ENCODE peak calls at places on chromosomes 6 and 20, in nine cellular contexts. One of them, this sample, is unnamed.

GRCh38 chr6:131924881-131925474 is 26.2 kb downstream of the CCN2 start:
- DNase-seq in KG1: no peak
- DNase-seq in amniotic epithelial cell: peak
- DNase-seq in DMS153: peak
- DNase-seq in hypothalamus: no peak
- DNase-seq in CD4-positive, alpha-beta T cell: no peak
- DNase-seq in posterior cingulate gyrus: no peak
- DNase-seq in AG09319: no peak
- DNase-seq in skeletal muscle cell: no peak
- DNase-seq in this sample: peak

GRCh38 chr6:42338573-42339218 is 113.0 kb downstream of the TRERF1 start:
- DNase-seq in KG1: no peak
- DNase-seq in amniotic epithelial cell: peak
- DNase-seq in DMS153: no peak
- DNase-seq in hypothalamus: no peak
- DNase-seq in CD4-positive, alpha-beta T cell: no peak
- DNase-seq in posterior cingulate gyrus: no peak
- DNase-seq in AG09319: peak
- DNase-seq in skeletal muscle cell: peak
- DNase-seq in this sample: no peak

GRCh38 chr6:141667580-141668309 is 465.0 kb upstream of the GJE1 start:
- DNase-seq in KG1: no peak
- DNase-seq in amniotic epithelial cell: peak
- DNase-seq in DMS153: no peak
- DNase-seq in hypothalamus: no peak
- DNase-seq in CD4-positive, alpha-beta T cell: no peak
- DNase-seq in posterior cingulate gyrus: no peak
- DNase-seq in AG09319: no peak
- DNase-seq in skeletal muscle cell: peak
- DNase-seq in this sample: peak

GRCh38 chr6:161169690-161170089 is 104.2 kb downstream of the AGPAT4 start:
- DNase-seq in KG1: no peak
- DNase-seq in amniotic epithelial cell: peak
- DNase-seq in DMS153: peak
- DNase-seq in hypothalamus: no peak
- DNase-seq in CD4-positive, alpha-beta T cell: no peak
- DNase-seq in posterior cingulate gyrus: no peak
- DNase-seq in AG09319: peak
- DNase-seq in skeletal muscle cell: peak
- DNase-seq in this sample: no peak

GRCh38 chr6:124719951-124720350 is 242.3 kb upstream of the RNF217 start:
- DNase-seq in KG1: no peak
- DNase-seq in amniotic epithelial cell: no peak
- DNase-seq in DMS153: no peak
- DNase-seq in hypothalamus: no peak
- DNase-seq in CD4-positive, alpha-beta T cell: no peak
- DNase-seq in posterior cingulate gyrus: no peak
- DNase-seq in AG09319: no peak
- DNase-seq in skeletal muscle cell: no peak
- DNase-seq in this sample: no peak

GRCh38 chr6:44237021-44237812 is 9.7 kb upstream of the HSP90AB1 start:
- DNase-seq in KG1: no peak
- DNase-seq in amniotic epithelial cell: peak
- DNase-seq in DMS153: peak
- DNase-seq in hypothalamus: peak
- DNase-seq in CD4-positive, alpha-beta T cell: no peak
- DNase-seq in posterior cingulate gyrus: peak
- DNase-seq in AG09319: peak
- DNase-seq in skeletal muscle cell: peak
- DNase-seq in this sample: peak

GRCh38 chr6:76876922-76877553 is 586.3 kb downstream of the HTR1B start:
- DNase-seq in KG1: no peak
- DNase-seq in amniotic epithelial cell: peak
- DNase-seq in DMS153: peak
- DNase-seq in hypothalamus: no peak
- DNase-seq in CD4-positive, alpha-beta T cell: no peak
- DNase-seq in posterior cingulate gyrus: no peak
- DNase-seq in AG09319: no peak
- DNase-seq in skeletal muscle cell: no peak
- DNase-seq in this sample: peak

GRCh38 chr20:49888341-49889244 is 26.7 kb downstream of the SPATA2 start:
- DNase-seq in KG1: no peak
- DNase-seq in amniotic epithelial cell: peak
- DNase-seq in DMS153: no peak
- DNase-seq in hypothalamus: peak
- DNase-seq in CD4-positive, alpha-beta T cell: peak
- DNase-seq in posterior cingulate gyrus: peak
- DNase-seq in AG09319: no peak
- DNase-seq in skeletal muscle cell: no peak
- DNase-seq in this sample: peak

GRCh38 chr20:57860576-57860975 is 150.8 kb upstream of the PMEPA1 start:
- DNase-seq in KG1: no peak
- DNase-seq in amniotic epithelial cell: no peak
- DNase-seq in DMS153: no peak
- DNase-seq in hypothalamus: no peak
- DNase-seq in CD4-positive, alpha-beta T cell: no peak
- DNase-seq in posterior cingulate gyrus: no peak
- DNase-seq in AG09319: no peak
- DNase-seq in skeletal muscle cell: no peak
- DNase-seq in this sample: no peak

GRCh38 chr6:107511410-107512070 is 21.6 kb downstream of the SOBP start:
- DNase-seq in KG1: no peak
- DNase-seq in amniotic epithelial cell: no peak
- DNase-seq in DMS153: no peak
- DNase-seq in hypothalamus: no peak
- DNase-seq in CD4-positive, alpha-beta T cell: no peak
- DNase-seq in posterior cingulate gyrus: no peak
- DNase-seq in AG09319: no peak
- DNase-seq in skeletal muscle cell: no peak
- DNase-seq in this sample: no peak

GRCh38 chr6:132390451-132390850 is 10.8 kb downstream of the MOXD1 start:
- DNase-seq in KG1: no peak
- DNase-seq in amniotic epithelial cell: no peak
- DNase-seq in DMS153: no peak
- DNase-seq in hypothalamus: no peak
- DNase-seq in CD4-positive, alpha-beta T cell: no peak
- DNase-seq in posterior cingulate gyrus: no peak
- DNase-seq in AG09319: no peak
- DNase-seq in skeletal muscle cell: no peak
- DNase-seq in this sample: no peak

GRCh38 chr6:131382646-131383045 is 190.4 kb upstream of the ARG1 start:
- DNase-seq in KG1: no peak
- DNase-seq in amniotic epithelial cell: no peak
- DNase-seq in DMS153: no peak
- DNase-seq in hypothalamus: no peak
- DNase-seq in CD4-positive, alpha-beta T cell: no peak
- DNase-seq in posterior cingulate gyrus: no peak
- DNase-seq in AG09319: no peak
- DNase-seq in skeletal muscle cell: no peak
- DNase-seq in this sample: no peak

GRCh38 chr6:156846845-156847599 is 69.8 kb downstream of the ARID1B start:
- DNase-seq in KG1: no peak
- DNase-seq in amniotic epithelial cell: no peak
- DNase-seq in DMS153: no peak
- DNase-seq in hypothalamus: no peak
- DNase-seq in CD4-positive, alpha-beta T cell: no peak
- DNase-seq in posterior cingulate gyrus: no peak
- DNase-seq in AG09319: no peak
- DNase-seq in skeletal muscle cell: no peak
- DNase-seq in this sample: no peak

GRCh38 chr6:44725070-44725469 is 337.6 kb downstream of the CDC5L start:
- DNase-seq in KG1: no peak
- DNase-seq in amniotic epithelial cell: no peak
- DNase-seq in DMS153: no peak
- DNase-seq in hypothalamus: no peak
- DNase-seq in CD4-positive, alpha-beta T cell: no peak
- DNase-seq in posterior cingulate gyrus: no peak
- DNase-seq in AG09319: no peak
- DNase-seq in skeletal muscle cell: no peak
- DNase-seq in this sample: no peak

GRCh38 chr6:122696079-122696478 is 83.4 kb upstream of the FABP7 start:
- DNase-seq in KG1: no peak
- DNase-seq in amniotic epithelial cell: peak
- DNase-seq in DMS153: no peak
- DNase-seq in hypothalamus: no peak
- DNase-seq in CD4-positive, alpha-beta T cell: no peak
- DNase-seq in posterior cingulate gyrus: no peak
- DNase-seq in AG09319: no peak
- DNase-seq in skeletal muscle cell: peak
- DNase-seq in this sample: peak

GRCh38 chr6:43746613-43747101 is 23.4 kb upstream of the VEGFA start:
- DNase-seq in KG1: no peak
- DNase-seq in amniotic epithelial cell: no peak
- DNase-seq in DMS153: no peak
- DNase-seq in hypothalamus: no peak
- DNase-seq in CD4-positive, alpha-beta T cell: no peak
- DNase-seq in posterior cingulate gyrus: no peak
- DNase-seq in AG09319: no peak
- DNase-seq in skeletal muscle cell: peak
- DNase-seq in this sample: no peak

GRCh38 chr6:124800222-124800621 is 162.0 kb upstream of the RNF217 start:
- DNase-seq in KG1: no peak
- DNase-seq in amniotic epithelial cell: no peak
- DNase-seq in DMS153: no peak
- DNase-seq in hypothalamus: no peak
- DNase-seq in CD4-positive, alpha-beta T cell: no peak
- DNase-seq in posterior cingulate gyrus: no peak
- DNase-seq in AG09319: no peak
- DNase-seq in skeletal muscle cell: no peak
- DNase-seq in this sample: no peak

GRCh38 chr20:63177785-63178444 is 38.0 kb downstream of the YTHDF1 start:
- DNase-seq in KG1: no peak
- DNase-seq in amniotic epithelial cell: no peak
- DNase-seq in DMS153: no peak
- DNase-seq in hypothalamus: no peak
- DNase-seq in CD4-positive, alpha-beta T cell: no peak
- DNase-seq in posterior cingulate gyrus: no peak
- DNase-seq in AG09319: no peak
- DNase-seq in skeletal muscle cell: no peak
- DNase-seq in this sample: peak

GRCh38 chr20:60863548-60863947 is 388.5 kb upstream of the CDH4 start:
- DNase-seq in KG1: no peak
- DNase-seq in amniotic epithelial cell: no peak
- DNase-seq in DMS153: no peak
- DNase-seq in hypothalamus: no peak
- DNase-seq in CD4-positive, alpha-beta T cell: no peak
- DNase-seq in posterior cingulate gyrus: no peak
- DNase-seq in AG09319: no peak
- DNase-seq in skeletal muscle cell: no peak
- DNase-seq in this sample: no peak

GRCh38 chr6:56486681-56487080 is 156.0 kb downstream of the DST start:
- DNase-seq in KG1: no peak
- DNase-seq in amniotic epithelial cell: no peak
- DNase-seq in DMS153: no peak
- DNase-seq in hypothalamus: no peak
- DNase-seq in CD4-positive, alpha-beta T cell: no peak
- DNase-seq in posterior cingulate gyrus: no peak
- DNase-seq in AG09319: no peak
- DNase-seq in skeletal muscle cell: no peak
- DNase-seq in this sample: no peak

GRCh38 chr20:53142225-53142624 is 170.1 kb downstream of the TSHZ2 start:
- DNase-seq in KG1: no peak
- DNase-seq in amniotic epithelial cell: no peak
- DNase-seq in DMS153: no peak
- DNase-seq in hypothalamus: no peak
- DNase-seq in CD4-positive, alpha-beta T cell: no peak
- DNase-seq in posterior cingulate gyrus: no peak
- DNase-seq in AG09319: no peak
- DNase-seq in skeletal muscle cell: no peak
- DNase-seq in this sample: no peak

GRCh38 chr6:9405825-9406224 is 970.5 kb upstream of the SLC35B3 start:
- DNase-seq in KG1: no peak
- DNase-seq in amniotic epithelial cell: no peak
- DNase-seq in DMS153: no peak
- DNase-seq in hypothalamus: no peak
- DNase-seq in CD4-positive, alpha-beta T cell: no peak
- DNase-seq in posterior cingulate gyrus: no peak
- DNase-seq in AG09319: no peak
- DNase-seq in skeletal muscle cell: no peak
- DNase-seq in this sample: no peak

GRCh38 chr20:52025938-52026337 is 165.6 kb downstream of the ZFP64 start:
- DNase-seq in KG1: no peak
- DNase-seq in amniotic epithelial cell: peak
- DNase-seq in DMS153: no peak
- DNase-seq in hypothalamus: no peak
- DNase-seq in CD4-positive, alpha-beta T cell: no peak
- DNase-seq in posterior cingulate gyrus: no peak
- DNase-seq in AG09319: no peak
- DNase-seq in skeletal muscle cell: no peak
- DNase-seq in this sample: no peak